ENCODE peak calls at places on chromosomes 12 and 14, in ten cellular contexts. Q is progenitor cell of endocrine pancreas, W is endothelial cell, P is body of pancreas, R is T-helper 2 cell, C is neural crest cell, V is iris pigment epithelial cell, A is HT-29, G is A549, L is occipital lobe. H is an unnamed sample.

GRCh38 chr14:63178912-63179311 is 25.3 kb upstream of the RHOJ start:
- DNase-seq in Q (no peak), C (no peak), L (no peak), R (no peak), G (no peak), A (no peak), P (no peak), W (no peak), V (peak; percentile 41), H (no peak)

GRCh38 chr12:69575346-69575745 is 9.9 kb upstream of the CCT2 start:
- DNase-seq in G (no peak), L (no peak), A (no peak), W (no peak), Q (no peak), R (no peak), P (no peak), V (peak; percentile 46), C (no peak), H (no peak)

GRCh38 chr12:82299617-82300016 is 58.6 kb downstream of the CCDC59 start:
- DNase-seq in Q (no peak), R (no peak), W (no peak), P (no peak), V (peak; percentile 45), G (no peak), L (no peak), C (no peak), A (no peak), H (peak; percentile 62)

GRCh38 chr12:99066726-99067125 is 421.6 kb downstream of the APAF1 start:
- DNase-seq in C (no peak), L (no peak), Q (no peak), W (no peak), R (no peak), A (no peak), G (no peak), V (no peak), P (no peak), H (no peak)

GRCh38 chr12:52162971-52163370 is 28.8 kb downstream of the KRT80 start:
- DNase-seq in W (no peak), Q (no peak), V (no peak), R (no peak), L (no peak), A (no peak), G (no peak), C (no peak), P (no peak), H (no peak)

GRCh38 chr12:90959538-90960139 is 4.7 kb upstream of the CCER1 start:
- DNase-seq in G (peak; percentile 29), Q (no peak), C (peak; percentile 14), A (peak; percentile 71), L (peak; percentile 21), W (peak; percentile 26), R (no peak), P (no peak), V (peak; percentile 52), H (peak; percentile 73)

GRCh38 chr14:71290960-71291466 is 383.8 kb downstream of the PCNX1 start:
- DNase-seq in Q (no peak), G (peak; percentile 7), P (no peak), R (peak; percentile 8), C (no peak), V (peak; percentile 86), W (no peak), L (peak; percentile 30), A (peak; percentile 46), H (peak; percentile 49)

GRCh38 chr12:40351976-40352375 is 127.2 kb downstream of the LRRK2 start:
- DNase-seq in W (no peak), P (no peak), C (no peak), A (no peak), G (no peak), V (peak; percentile 6), L (no peak), R (no peak), Q (no peak), H (no peak)

GRCh38 chr12:2212971-2213869 is 160.4 kb downstream of the CACNA1C start:
- DNase-seq in V (no peak), Q (no peak), W (no peak), P (no peak), C (no peak), R (no peak), L (peak; percentile 53), G (no peak), A (no peak), H (peak; percentile 72)

H was measured in hepatocyte.